ENCODE peak calls at places on chromosome 11, in nine cellular contexts. C, X, T, Q, M, H, B, P and L are unnamed samples.

GRCh38 chr11:30719420-30719819 is 133.3 kb upstream of the MPPED2 start:
- DNase-seq in C (no peak), X (no peak), T (no peak), Q (no peak), M (no peak), H (no peak), B (no peak), P (no peak), L (no peak)

GRCh38 chr11:6320411-6321207 is at the start of gene CAVIN3:
- DNase-seq in C (peak), X (peak), T (peak), Q (peak), M (no peak), H (peak), B (peak), P (peak), L (peak)

GRCh38 chr11:11977206-11977938 is 31.1 kb downstream of the DKK3 start:
- DNase-seq in C (no peak), X (peak), T (peak), Q (peak), M (no peak), H (peak), B (peak), P (peak), L (peak)

GRCh38 chr11:30914143-30914762 is 328.1 kb upstream of the MPPED2 start:
- DNase-seq in C (peak), X (peak), T (peak), Q (no peak), M (no peak), H (peak), B (peak), P (peak), L (peak)

GRCh38 chr11:69397732-69398131 is 83.7 kb upstream of the LINC01488 start:
- DNase-seq in C (no peak), X (no peak), T (no peak), Q (no peak), M (no peak), H (no peak), B (no peak), P (no peak), L (no peak)

GRCh38 chr11:64996710-64997380 is at the start of gene BATF2:
- DNase-seq in C (peak), X (peak), T (peak), Q (peak), M (peak), H (peak), B (peak), P (peak), L (peak)

GRCh38 chr11:37124384-37124783 is 526.3 kb upstream of the RAG2 start:
- DNase-seq in C (no peak), X (no peak), T (no peak), Q (no peak), M (no peak), H (peak), B (no peak), P (no peak), L (no peak)

GRCh38 chr11:85627332-85627997 is at the start of gene DLG2:
- DNase-seq in C (peak), X (peak), T (no peak), Q (peak), M (no peak), H (peak), B (peak), P (peak), L (peak)

GRCh38 chr11:113562981-113563461 is 87.8 kb upstream of the DRD2 start:
- DNase-seq in C (no peak), X (no peak), T (no peak), Q (no peak), M (no peak), H (peak), B (no peak), P (no peak), L (no peak)

GRCh38 chr11:62147545-62147944 is 23.7 kb downstream of the INCENP start:
- DNase-seq in C (peak), X (no peak), T (no peak), Q (no peak), M (no peak), H (no peak), B (no peak), P (no peak), L (no peak)

GRCh38 chr11:120675171-120675570 is 163.6 kb downstream of the GRIK4 start:
- DNase-seq in C (no peak), X (no peak), T (no peak), Q (no peak), M (no peak), H (no peak), B (no peak), P (no peak), L (no peak)

GRCh38 chr11:64856382-64857227 is 12.2 kb upstream of the CDC42BPG start:
- DNase-seq in C (no peak), X (no peak), T (no peak), Q (peak), M (no peak), H (peak), B (peak), P (peak), L (peak)

GRCh38 chr11:122100222-122101080 is 15.6 kb downstream of the BLID start:
- DNase-seq in C (peak), X (peak), T (peak), Q (peak), M (no peak), H (no peak), B (peak), P (peak), L (no peak)

GRCh38 chr11:44316388-44317240 is 6.7 kb upstream of the ALX4 start:
- DNase-seq in C (peak), X (no peak), T (no peak), Q (no peak), M (peak), H (no peak), B (no peak), P (no peak), L (no peak)

GRCh38 chr11:76655466-76656086 is 15.0 kb downstream of the LRRC32 start:
- DNase-seq in C (no peak), X (no peak), T (no peak), Q (no peak), M (no peak), H (no peak), B (no peak), P (no peak), L (no peak)

GRCh38 chr11:45930031-45930794 is 7.8 kb downstream of the LARGE2 start:
- DNase-seq in C (peak), X (peak), T (peak), Q (peak), M (no peak), H (peak), B (no peak), P (peak), L (no peak)

GRCh38 chr11:133951484-133952198 is 5.1 kb downstream of the IGSF9B start:
- DNase-seq in C (peak), X (peak), T (no peak), Q (no peak), M (no peak), H (peak), B (no peak), P (no peak), L (peak)

GRCh38 chr11:67453816-67454732 is 1.1 kb upstream of the CABP4 start:
- DNase-seq in C (no peak), X (no peak), T (no peak), Q (no peak), M (no peak), H (no peak), B (no peak), P (no peak), L (no peak)

GRCh38 chr11:134120921-134121526 is 52.2 kb downstream of the JAM3 start:
- DNase-seq in C (peak), X (peak), T (peak), Q (peak), M (no peak), H (no peak), B (peak), P (no peak), L (peak)

GRCh38 chr11:131534031-131534430 is 163.6 kb downstream of the NTM start:
- DNase-seq in C (no peak), X (no peak), T (no peak), Q (no peak), M (no peak), H (no peak), B (no peak), P (no peak), L (no peak)

GRCh38 chr11:11416502-11416901 is 63.5 kb upstream of the CSNK2A3 start:
- DNase-seq in C (no peak), X (no peak), T (no peak), Q (no peak), M (no peak), H (peak), B (no peak), P (no peak), L (peak)

GRCh38 chr11:103109818-103110388 is 677 bp downstream of the DYNC2H1 start:
- DNase-seq in C (no peak), X (no peak), T (no peak), Q (no peak), M (no peak), H (no peak), B (peak), P (no peak), L (peak)

GRCh38 chr11:103111400-103111799 is 2.2 kb downstream of the DYNC2H1 start:
- DNase-seq in C (no peak), X (no peak), T (no peak), Q (no peak), M (no peak), H (no peak), B (no peak), P (no peak), L (no peak)

GRCh38 chr11:103112364-103112763 is 3.1 kb downstream of the DYNC2H1 start:
- DNase-seq in C (no peak), X (no peak), T (no peak), Q (no peak), M (no peak), H (no peak), B (no peak), P (no peak), L (no peak)

GRCh38 chr11:103108933-103109817 is at the start of gene DYNC2H1:
- DNase-seq in C (peak), X (peak), T (peak), Q (peak), M (peak), H (peak), B (peak), P (peak), L (peak)

DNA sequence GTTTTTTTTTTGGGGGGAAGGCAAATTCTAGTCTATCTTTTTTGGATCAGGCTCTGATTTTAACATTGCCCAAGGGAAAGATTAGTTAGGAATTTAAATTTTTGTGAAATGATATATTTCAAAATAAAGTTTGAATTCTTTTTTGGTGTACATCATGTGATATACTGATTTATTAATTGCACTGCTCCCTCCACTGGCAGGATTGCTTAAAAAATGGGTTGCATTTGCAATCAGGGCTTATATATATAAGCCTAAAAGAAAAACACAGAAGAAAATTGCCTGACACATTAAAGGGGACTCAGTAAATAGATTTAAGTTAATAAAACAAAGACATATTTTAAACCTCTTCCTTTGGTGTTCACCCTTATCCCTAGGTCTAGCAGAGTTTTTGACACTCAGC is 1.2 kb downstream of the DYNC2H1 start:
- DNase-seq in C (no peak), X (no peak), T (no peak), Q (no peak), M (no peak), H (peak), B (no peak), P (no peak), L (peak)
- H3K27ac ChIP-seq in C (peak), X (no peak), T (no peak), Q (no peak), M (no peak), H (no peak), B (no peak), P (no peak), L (peak)

GRCh38 chr11:47720651-47721050 is 5.5 kb upstream of the AGBL2 start:
- DNase-seq in C (no peak), X (no peak), T (no peak), Q (no peak), M (no peak), H (no peak), B (no peak), P (no peak), L (no peak)

GRCh38 chr11:47711816-47712215 is 3.4 kb downstream of the AGBL2 start:
- DNase-seq in C (no peak), X (no peak), T (no peak), Q (no peak), M (no peak), H (no peak), B (no peak), P (no peak), L (no peak)

GRCh38 chr11:47715082-47715669 is at the start of gene AGBL2:
- DNase-seq in C (peak), X (peak), T (peak), Q (peak), M (peak), H (peak), B (peak), P (peak), L (peak)

GRCh38 chr11:47714554-47715081 is 551 bp downstream of the AGBL2 start:
- DNase-seq in C (no peak), X (no peak), T (no peak), Q (no peak), M (no peak), H (no peak), B (peak), P (no peak), L (no peak)

GRCh38 chr11:47716692-47717091 is 1.5 kb upstream of the AGBL2 start:
- DNase-seq in C (no peak), X (no peak), T (no peak), Q (no peak), M (no peak), H (no peak), B (no peak), P (no peak), L (no peak)
- TF ChIP-seq CTCF in C (no peak), X (no peak), T (no peak), Q (no peak), M (no peak), H (peak), B (no peak), P (no peak), L (no peak)

GRCh38 chr11:80163011-80163410 is 722.2 kb upstream of the TENM4 start:
- DNase-seq in C (no peak), X (no peak), T (no peak), Q (no peak), M (no peak), H (peak), B (no peak), P (no peak), L (peak)
- H3K4me3 ChIP-seq in C (no peak), X (no peak), T (no peak), Q (no peak), M (no peak), H (no peak), B (no peak), P (no peak), L (no peak)

GRCh38 chr11:109166441-109166840 is 255.5 kb upstream of the C11orf87 start:
- DNase-seq in C (no peak), X (no peak), T (no peak), Q (no peak), M (no peak), H (no peak), B (no peak), P (no peak), L (no peak)
- H3K27ac ChIP-seq in C (no peak), X (no peak), T (no peak), Q (no peak), M (no peak), H (no peak), B (no peak), P (no peak), L (no peak)

GRCh38 chr11:84390441-84391078 is 1104.4 kb upstream of the CCDC90B start:
- DNase-seq in C (no peak), X (no peak), T (no peak), Q (no peak), M (no peak), H (peak), B (no peak), P (no peak), L (no peak)
- TF ChIP-seq CTCF in C (peak), X (no peak), T (no peak), Q (no peak), M (no peak), H (peak), B (no peak), P (no peak), L (peak)

GRCh38 chr11:94558468-94558867 is 8.7 kb upstream of the PIWIL4 start:
- DNase-seq in C (no peak), X (no peak), T (no peak), Q (no peak), M (no peak), H (no peak), B (no peak), P (no peak), L (no peak)

GRCh38 chr11:94553938-94554337 is 10.2 kb downstream of the FUT4 start:
- DNase-seq in C (no peak), X (no peak), T (no peak), Q (no peak), M (peak), H (peak), B (no peak), P (no peak), L (peak)

GRCh38 chr11:94558932-94559331 is 8.2 kb upstream of the PIWIL4 start:
- DNase-seq in C (no peak), X (no peak), T (no peak), Q (no peak), M (no peak), H (no peak), B (no peak), P (no peak), L (no peak)

GRCh38 chr11:94557992-94558391 is 9.2 kb upstream of the PIWIL4 start:
- DNase-seq in C (no peak), X (no peak), T (no peak), Q (no peak), M (no peak), H (no peak), B (no peak), P (no peak), L (no peak)

GRCh38 chr11:94557391-94557790 is 9.8 kb upstream of the PIWIL4 start:
- DNase-seq in C (no peak), X (no peak), T (no peak), Q (no peak), M (no peak), H (no peak), B (no peak), P (no peak), L (no peak)
- H3K4me3 ChIP-seq in C (no peak), X (no peak), T (no peak), Q (no peak), M (no peak), H (no peak), B (no peak), P (no peak), L (no peak)

GRCh38 chr11:74923125-74923524 is 25.8 kb downstream of the XRRA1 start:
- DNase-seq in C (no peak), X (no peak), T (no peak), Q (no peak), M (no peak), H (no peak), B (no peak), P (no peak), L (no peak)

GRCh38 chr11:74926304-74927030 is 22.4 kb downstream of the XRRA1 start:
- DNase-seq in C (no peak), X (no peak), T (no peak), Q (no peak), M (no peak), H (peak), B (no peak), P (no peak), L (peak)

GRCh38 chr11:74929431-74930363 is 19.2 kb downstream of the XRRA1 start:
- DNase-seq in C (peak), X (no peak), T (peak), Q (peak), M (peak), H (peak), B (peak), P (no peak), L (peak)

GRCh38 chr11:74927496-74927895 is 21.4 kb downstream of the XRRA1 start:
- DNase-seq in C (no peak), X (no peak), T (no peak), Q (no peak), M (no peak), H (no peak), B (no peak), P (no peak), L (no peak)

GRCh38 chr11:74925281-74925680 is 23.6 kb downstream of the XRRA1 start:
- DNase-seq in C (no peak), X (no peak), T (no peak), Q (no peak), M (no peak), H (peak), B (no peak), P (no peak), L (no peak)
- H3K27ac ChIP-seq in C (no peak), X (no peak), T (no peak), Q (no peak), M (no peak), H (peak), B (no peak), P (no peak), L (no peak)

GRCh38 chr11:59141191-59141590 is 1.5 kb upstream of the FAM111A start:
- DNase-seq in C (no peak), X (no peak), T (no peak), Q (no peak), M (no peak), H (no peak), B (no peak), P (no peak), L (no peak)

GRCh38 chr11:59141673-59142460 is 789 bp upstream of the FAM111A start:
- DNase-seq in C (no peak), X (no peak), T (no peak), Q (no peak), M (no peak), H (peak), B (no peak), P (no peak), L (no peak)

GRCh38 chr11:59144579-59145345 is 2.1 kb downstream of the FAM111A start:
- DNase-seq in C (peak), X (peak), T (peak), Q (peak), M (peak), H (peak), B (peak), P (peak), L (peak)

GRCh38 chr11:59144096-59144495 is 1.4 kb downstream of the FAM111A start:
- DNase-seq in C (no peak), X (no peak), T (no peak), Q (no peak), M (no peak), H (peak), B (no peak), P (no peak), L (no peak)

DNA sequence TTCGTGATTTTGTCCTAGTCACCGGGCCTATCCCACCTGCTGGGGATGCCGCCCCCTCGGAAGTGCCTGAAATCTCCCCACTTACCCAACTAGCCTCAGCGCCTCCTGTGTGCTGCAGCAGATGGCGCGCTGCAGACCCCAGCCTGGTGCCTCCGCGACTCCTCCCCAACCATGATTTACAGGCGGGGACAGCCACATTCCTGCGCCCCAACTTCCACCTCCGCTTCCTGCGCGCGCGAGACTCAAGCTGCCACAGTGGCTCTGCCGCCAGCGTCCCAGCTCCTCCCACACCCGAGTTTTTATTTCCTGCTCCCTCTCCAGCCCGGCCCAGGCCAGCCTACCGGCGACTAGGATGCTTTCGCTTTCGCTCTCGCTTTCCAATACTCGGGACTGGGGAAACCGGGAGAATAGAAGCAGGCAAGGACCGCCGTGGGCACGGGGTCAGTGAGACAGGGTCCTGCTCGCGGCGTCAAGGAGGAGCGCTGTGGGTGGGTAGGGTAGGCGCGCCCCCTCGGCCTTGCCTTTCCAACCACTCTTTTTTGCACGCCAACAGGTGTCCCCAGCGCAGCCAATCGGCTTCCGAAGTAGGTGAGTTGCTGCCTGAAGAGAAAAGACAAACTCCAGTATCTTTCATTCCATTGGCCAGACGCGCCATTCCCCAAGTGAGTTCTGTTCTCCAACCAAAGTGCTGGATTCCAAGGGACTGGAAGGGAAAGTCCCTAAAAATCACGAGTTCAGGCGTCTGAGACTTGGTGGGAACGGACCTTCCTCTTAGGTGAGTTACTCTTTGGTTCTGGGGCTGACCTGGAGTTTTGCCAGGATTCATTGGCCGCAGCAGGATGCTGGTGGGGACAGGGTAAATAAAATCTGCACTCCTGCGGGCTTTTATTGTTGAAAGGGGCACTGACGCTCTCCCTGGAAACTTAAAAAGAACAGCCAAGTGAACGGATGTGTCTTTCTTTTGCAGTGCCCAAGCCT is at the start of gene FAM111A:
- DNase-seq in C (peak), X (peak), T (peak), Q (peak), M (peak), H (peak), B (peak), P (peak), L (peak)
- TF ChIP-seq CTCF in C (peak), X (peak), T (peak), Q (no peak), M (peak), H (peak), B (peak), P (peak), L (peak)